ENCODE peak calls at places on chromosomes 6 and 20, in four cellular contexts. N is RWPE1; S is MCF 10A; G is activated CD8-positive, alpha-beta T cell treated with anti-CD3 and anti-CD28 coated beads for 36 hours. Q is an unnamed sample.

GRCh38 chr6:38079107-38079506 is 259.6 kb downstream of the ZFAND3 start:
- DNase-seq in G (no peak), S (no peak), N (no peak), Q (no peak)

GRCh38 chr20:44211177-44212039 is 837 bp upstream of the OSER1 start:
- DNase-seq in G (peak), N (no peak), S (peak), Q (no peak)

GRCh38 chr6:16698988-16699868 is 62.0 kb downstream of the ATXN1 start:
- DNase-seq in S (peak), G (peak), N (no peak), Q (no peak)

GRCh38 chr20:21100590-21101452 is 5.3 kb downstream of the LINC00237 start:
- DNase-seq in G (peak), N (no peak), S (no peak), Q (peak)

GRCh38 chr6:126268087-126268486 is 71.8 kb upstream of the CENPW start:
- DNase-seq in N (no peak), S (no peak), G (no peak), Q (peak)

GRCh38 chr6:136737343-136738177 is 54.7 kb downstream of the MAP3K5 start:
- DNase-seq in G (no peak), N (no peak), S (peak), Q (no peak)

GRCh38 chr20:50586531-50587232 is 76.5 kb downstream of the PTPN1 start:
- DNase-seq in S (no peak), G (no peak), N (no peak), Q (no peak)

GRCh38 chr20:35088231-35088794 is 4.3 kb downstream of the TRPC4AP start:
- DNase-seq in G (no peak), N (no peak), S (peak), Q (no peak)

GRCh38 chr6:1554241-1554880 is 55.4 kb upstream of the FOXC1 start:
- DNase-seq in N (peak), S (no peak), G (peak), Q (peak)

GRCh38 chr20:40255368-40255767 is 433.7 kb downstream of the MAFB start:
- DNase-seq in G (no peak), S (peak), N (no peak), Q (no peak)

GRCh38 chr6:140446241-140446640 is 1071.8 kb upstream of the CITED2 start:
- DNase-seq in N (no peak), G (no peak), S (no peak), Q (no peak)

GRCh38 chr20:43293068-43293786 is 103.5 kb upstream of the PTPRT start:
- DNase-seq in S (no peak), G (no peak), N (no peak), Q (no peak)

GRCh38 chr6:42969934-42970333 is 9.0 kb downstream of the PEX6 start:
- DNase-seq in S (no peak), G (no peak), N (no peak), Q (no peak)

GRCh38 chr6:3797231-3798200 is 46.0 kb upstream of the PXDC1 start:
- DNase-seq in N (peak), G (no peak), S (no peak), Q (no peak)

GRCh38 chr20:10642859-10643559 is 30.8 kb downstream of the JAG1 start:
- DNase-seq in S (no peak), G (no peak), N (no peak), Q (no peak)

GRCh38 chr6:70145178-70145577 is 157.7 kb downstream of the COL9A1 start:
- DNase-seq in G (no peak), N (no peak), S (no peak), Q (no peak)

GRCh38 chr20:53828673-53829085 is 235.0 kb upstream of the ZNF217 start:
- DNase-seq in S (peak), G (no peak), N (peak), Q (no peak)

GRCh38 chr20:44083220-44083933 is 103.6 kb downstream of the JPH2 start:
- DNase-seq in N (no peak), G (no peak), S (peak), Q (no peak)

GRCh38 chr6:135921176-135921575 is 69.7 kb downstream of the PDE7B start:
- DNase-seq in G (no peak), N (no peak), S (no peak), Q (no peak)

GRCh38 chr20:62405108-62405980 is 1.7 kb downstream of the CABLES2 start:
- DNase-seq in S (peak), N (peak), G (no peak), Q (no peak)

GRCh38 chr6:44086931-44087574 is 40.2 kb downstream of the MRPL14 start:
- DNase-seq in S (peak), N (no peak), G (no peak), Q (no peak)

GRCh38 chr6:110612298-110612697 is 135.9 kb upstream of the SLC22A16 start:
- DNase-seq in N (no peak), G (no peak), S (no peak), Q (no peak)

GRCh38 chr6:143325379-143326140 is 124.9 kb downstream of the ADAT2 start:
- DNase-seq in S (peak), N (peak), G (no peak), Q (no peak)

GRCh38 chr6:166768761-166769160 is 141.7 kb upstream of the RPS6KA2 start:
- DNase-seq in N (no peak), G (no peak), S (no peak), Q (no peak)

GRCh38 chr6:138455746-138456392 is 43.4 kb downstream of the NHSL1 start:
- DNase-seq in N (peak), G (peak), S (peak), Q (peak)

GRCh38 chr6:101458341-101458740 is 64.8 kb downstream of the GRIK2 start:
- DNase-seq in G (no peak), S (peak), N (no peak), Q (no peak)

GRCh38 chr20:56730003-56730402 is 100.9 kb downstream of the TFAP2C start:
- DNase-seq in G (no peak), S (no peak), N (peak), Q (no peak)

GRCh38 chr6:165008971-165009370 is 300.4 kb downstream of the C6orf118 start:
- DNase-seq in N (no peak), G (no peak), S (no peak), Q (no peak)

GRCh38 chr20:44196278-44196677 is 9.3 kb upstream of the JPH2 start:
- DNase-seq in N (peak), S (no peak), G (no peak), Q (no peak)

GRCh38 chr20:57629976-57630525 is 9.8 kb upstream of the ZBP1 start:
- DNase-seq in N (no peak), G (peak), S (no peak), Q (no peak)

GRCh38 chr6:18997375-18997826 is 610.3 kb downstream of the RNF144B start:
- DNase-seq in N (peak), G (no peak), S (peak), Q (peak)

GRCh38 chr6:134787261-134787871 is 162.5 kb downstream of the ALDH8A1 start:
- DNase-seq in S (peak), N (peak), G (no peak), Q (no peak)

GRCh38 chr6:133358598-133358997 is 117.4 kb downstream of the EYA4 start:
- DNase-seq in N (no peak), S (no peak), G (no peak), Q (no peak)

GRCh38 chr6:134041093-134041492 is 11.3 kb downstream of the SLC2A12 start:
- DNase-seq in N (peak), S (peak), G (no peak), Q (no peak)

DNA sequence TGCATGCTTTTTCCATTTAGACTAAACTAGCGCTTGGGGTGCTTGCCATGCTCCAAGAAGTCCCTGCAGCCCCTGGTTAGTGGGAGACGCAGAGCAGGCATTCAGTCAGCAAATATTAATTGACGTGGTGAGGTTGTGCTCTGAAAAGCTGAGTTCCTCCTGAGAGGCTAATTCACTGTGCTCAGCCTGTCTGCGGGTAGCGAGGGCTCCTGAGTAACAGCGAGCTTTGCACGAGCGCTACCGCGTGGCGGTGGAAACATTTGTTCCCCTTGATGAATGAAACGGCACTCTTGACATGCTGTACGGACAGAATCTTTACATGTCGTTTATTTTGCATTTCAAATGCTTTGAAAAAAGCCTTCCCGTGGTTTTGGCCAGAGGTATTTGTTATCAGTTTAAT is 170.6 kb upstream of the AGPAT4 start:
- DNase-seq in S (no peak), N (no peak), G (peak), Q (no peak)
- TF ChIP-seq CTCF in S (no peak), N (no peak), G (no peak), Q (no peak)

GRCh38 chr6:32047539-32047854 is 9.3 kb downstream of the CYP21A2 start:
- DNase-seq in S (no peak), N (no peak), G (no peak), Q (peak)

GRCh38 chr6:32047855-32048766 is 9.9 kb downstream of the CYP21A2 start:
- DNase-seq in N (peak), G (peak), S (peak), Q (peak)

GRCh38 chr6:32047084-32047478 is 8.9 kb downstream of the CYP21A2 start:
- DNase-seq in N (peak), S (peak), G (no peak), Q (no peak)

GRCh38 chr6:32045811-32046449 is 7.7 kb downstream of the CYP21A2 start:
- DNase-seq in S (no peak), N (no peak), G (no peak), Q (peak)

DNA sequence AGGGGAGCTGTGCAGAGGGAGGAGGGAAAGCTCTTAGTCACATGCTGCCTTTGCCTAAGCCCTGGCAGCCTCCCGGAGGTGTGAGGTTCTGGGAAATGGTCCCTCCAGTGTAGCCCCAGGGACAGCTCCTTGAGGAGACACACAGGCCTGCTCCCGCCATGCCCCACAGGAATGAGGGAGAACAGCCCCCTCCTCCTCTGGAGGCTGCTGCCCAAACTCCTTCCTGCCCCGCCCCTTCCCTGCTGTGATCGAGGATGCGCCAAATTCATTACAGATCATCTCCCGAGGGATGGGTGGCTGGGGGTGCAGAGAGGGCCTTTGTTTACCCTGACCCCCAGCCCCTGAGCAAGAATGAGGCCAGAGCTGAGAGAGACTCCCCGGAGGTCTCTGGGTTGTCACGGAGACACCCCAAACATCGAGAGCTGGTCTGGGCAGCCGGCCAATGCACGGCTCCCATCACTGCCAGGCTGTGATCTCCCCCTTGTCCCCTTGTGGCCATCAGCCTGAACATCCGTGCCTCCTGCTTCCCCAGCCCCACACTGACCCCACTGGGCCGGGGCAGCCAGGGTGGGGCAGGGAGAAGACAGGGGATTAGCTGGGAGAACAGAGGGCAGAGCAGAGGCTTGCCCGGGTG is 8.4 kb downstream of the CYP21A2 start:
- DNase-seq in N (no peak), S (peak), G (no peak), Q (peak)
- TF ChIP-seq CTCF in N (no peak), S (no peak), G (no peak), Q (no peak)

GRCh38 chr20:23358563-23358906 is 3.4 kb upstream of the GZF1 start:
- DNase-seq in S (no peak), G (no peak), N (no peak), Q (no peak)

GRCh38 chr20:23356203-23356602 is 5.6 kb downstream of the NXT1 start:
- DNase-seq in G (no peak), S (no peak), N (no peak), Q (no peak)

GRCh38 chr20:23358923-23359572 is 2.9 kb upstream of the GZF1 start:
- DNase-seq in G (no peak), N (no peak), S (no peak), Q (no peak)

GRCh38 chr20:23361108-23361650 is 803 bp upstream of the GZF1 start:
- DNase-seq in S (peak), N (peak), G (no peak), Q (no peak)

GRCh38 chr20:23357767-23358562 is 4.0 kb upstream of the GZF1 start:
- DNase-seq in N (peak), S (peak), G (peak), Q (peak)
- TF ChIP-seq CTCF in N (no peak), S (no peak), G (no peak), Q (no peak)

DNA sequence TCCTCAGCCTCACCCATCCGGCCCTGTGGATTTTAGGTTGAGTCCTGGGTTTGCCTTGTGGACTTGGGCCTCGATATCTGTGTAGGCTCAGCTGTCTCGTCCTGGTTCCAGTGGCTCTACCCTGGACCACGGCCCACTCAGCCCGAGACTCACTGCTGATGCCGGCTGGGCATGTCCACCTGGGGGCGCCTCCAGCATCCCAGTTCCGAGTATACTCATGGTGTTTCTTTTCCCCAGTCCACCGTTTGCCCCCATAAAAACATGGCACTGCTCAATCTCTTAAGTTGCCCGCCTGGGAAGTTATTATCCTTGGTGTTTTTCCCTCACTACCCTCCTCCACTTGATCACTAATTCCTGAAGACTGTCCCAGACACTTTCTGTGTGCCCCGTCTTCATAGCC is 99.1 kb downstream of the ARID1B start:
- DNase-seq in N (no peak), S (peak), G (peak), Q (no peak)
- TF ChIP-seq CTCF in N (no peak), S (no peak), G (peak), Q (peak)

GRCh38 chr6:116111552-116112528 is 11.2 kb downstream of the NT5DC1 start:
- DNase-seq in N (no peak), G (peak), S (peak), Q (no peak)
- TF ChIP-seq CTCF in N (peak), G (peak), S (peak), Q (peak)

GRCh38 chr6:99905209-99906106 is 88.6 kb downstream of the MCHR2 start:
- DNase-seq in S (peak), N (peak), G (peak), Q (peak)
- TF ChIP-seq CTCF in S (peak), N (peak), G (peak), Q (peak)

GRCh38 chr6:32947552-32948465 is 5.1 kb downstream of the HLA-DMA start:
- DNase-seq in N (peak), G (peak), S (peak), Q (no peak)
- TF ChIP-seq CTCF in N (peak), G (peak), S (peak), Q (peak)

DNA sequence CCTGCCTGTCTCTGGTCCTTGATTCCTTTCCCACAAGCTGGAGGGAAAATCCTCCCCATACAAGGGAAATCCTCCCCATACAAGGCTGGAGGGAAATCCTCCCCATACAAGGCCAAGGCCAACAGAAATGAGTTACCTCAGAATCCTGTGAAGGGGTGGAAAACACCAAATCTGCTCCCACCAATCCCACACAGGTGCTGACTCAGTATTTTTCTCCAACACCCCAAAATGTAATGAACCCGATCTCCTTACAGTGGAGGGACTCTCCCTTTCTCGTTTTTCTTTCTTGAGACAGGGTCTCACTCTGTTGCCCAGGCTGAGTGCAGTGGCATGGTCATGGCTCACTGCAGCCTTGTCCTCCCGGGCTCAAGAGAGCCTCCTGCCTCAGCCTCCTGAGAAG is 6.3 kb downstream of the SNHG17 start:
- DNase-seq in N (no peak), S (no peak), G (no peak), Q (no peak)
- TF ChIP-seq CTCF in N (no peak), S (no peak), G (no peak), Q (no peak)

GRCh38 chr20:47231382-47232042 is 125.0 kb downstream of the ZMYND8 start:
- DNase-seq in S (no peak), G (no peak), N (no peak), Q (no peak)
- TF ChIP-seq CTCF in S (no peak), G (no peak), N (no peak), Q (no peak)

DNA sequence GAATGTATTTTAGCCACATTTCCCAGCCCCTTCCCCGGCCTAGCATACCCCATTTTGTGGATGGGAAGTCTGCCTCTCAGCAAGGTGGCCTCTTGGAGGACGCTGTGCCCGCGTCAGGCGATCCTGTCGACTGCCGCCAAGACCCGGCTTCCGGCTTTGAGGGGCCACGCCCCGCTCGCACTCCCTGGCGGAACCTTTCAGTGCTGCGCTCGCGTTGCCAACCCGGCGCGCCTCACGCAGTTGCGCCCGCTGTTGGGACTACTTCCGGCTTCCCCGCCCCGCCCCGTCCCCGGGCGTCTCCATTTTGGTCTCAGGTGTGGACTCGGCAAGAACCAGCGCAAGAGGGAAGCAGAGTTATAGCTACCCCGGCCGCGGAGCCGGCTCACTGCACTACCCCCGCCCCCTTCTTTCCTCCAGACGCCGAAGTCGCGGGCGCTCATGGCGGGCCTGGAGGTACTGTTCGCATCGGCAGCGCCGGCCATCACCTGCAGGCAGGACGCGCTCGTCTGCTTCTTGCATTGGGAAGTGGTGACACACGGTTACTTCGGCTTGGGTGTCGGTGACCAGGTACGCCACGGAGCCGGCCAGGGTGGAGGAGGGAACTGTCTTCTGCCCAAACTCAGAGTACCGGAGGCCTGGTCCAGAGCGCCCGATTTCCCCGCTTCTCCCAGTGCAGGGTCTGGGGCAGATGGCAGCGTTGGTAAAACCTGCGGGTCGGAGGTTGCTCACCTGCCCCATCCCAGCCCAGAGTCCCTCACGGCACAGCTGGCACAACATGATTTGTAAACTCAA is at the start of gene PSMF1:
- DNase-seq in N (peak), G (peak), S (peak), Q (peak)
- TF ChIP-seq CTCF in N (no peak), G (no peak), S (no peak), Q (no peak)

Q was measured in GM13977.